ENCODE peak calls at places on chromosomes 6 and 20, in six cellular contexts. One of them, this sample, is unnamed.
A peak's percentile ranks its signal among the peaks of the same experiment; 100 is the strongest.

GRCh38 chr6:33481192-33481591 is 26.8 kb downstream of the ZBTB9 start:
- ATAC-seq in CD4-positive, CD25-positive, alpha-beta regulatory T cell: peak; percentile 37
- ATAC-seq in PC-3: peak; percentile 84
- ATAC-seq in upper lobe of left lung: no peak
- ATAC-seq in aorta: no peak
- ATAC-seq in pancreas: no peak
- ATAC-seq in this sample: no peak

GRCh38 chr20:44495257-44495656 is 19.6 kb downstream of the TTPAL start:
- ATAC-seq in CD4-positive, CD25-positive, alpha-beta regulatory T cell: no peak
- ATAC-seq in pancreas: no peak
- ATAC-seq in upper lobe of left lung: peak; percentile 25
- ATAC-seq in PC-3: peak; percentile 12
- ATAC-seq in aorta: peak; percentile 31
- ATAC-seq in this sample: peak; percentile 66

GRCh38 chr6:132713355-132714134 is at the start of gene VNN1:
- ATAC-seq in PC-3: no peak
- ATAC-seq in CD4-positive, CD25-positive, alpha-beta regulatory T cell: no peak
- ATAC-seq in aorta: peak; percentile 52
- ATAC-seq in pancreas: peak; percentile 32
- ATAC-seq in upper lobe of left lung: peak; percentile 88
- ATAC-seq in this sample: peak; percentile 62

GRCh38 chr20:56974499-56975250 is 291.8 kb downstream of the BMP7 start:
- ATAC-seq in aorta: no peak
- ATAC-seq in CD4-positive, CD25-positive, alpha-beta regulatory T cell: no peak
- ATAC-seq in upper lobe of left lung: peak; percentile 38
- ATAC-seq in pancreas: peak; percentile 86
- ATAC-seq in PC-3: peak; percentile 90
- ATAC-seq in this sample: no peak

GRCh38 chr6:89961481-89961880 is 67.2 kb downstream of the GJA10 start:
- ATAC-seq in CD4-positive, CD25-positive, alpha-beta regulatory T cell: no peak
- ATAC-seq in pancreas: no peak
- ATAC-seq in aorta: no peak
- ATAC-seq in PC-3: no peak
- ATAC-seq in upper lobe of left lung: no peak
- ATAC-seq in this sample: no peak

GRCh38 chr6:31907158-31907813 is 5.4 kb upstream of the ZBTB12 start:
- ATAC-seq in PC-3: no peak
- ATAC-seq in aorta: no peak
- ATAC-seq in upper lobe of left lung: peak; percentile 79
- ATAC-seq in pancreas: peak; percentile 34
- ATAC-seq in CD4-positive, CD25-positive, alpha-beta regulatory T cell: no peak
- ATAC-seq in this sample: peak; percentile 11

GRCh38 chr6:142907017-142907470 is 37.9 kb downstream of the HIVEP2 start:
- ATAC-seq in CD4-positive, CD25-positive, alpha-beta regulatory T cell: peak; percentile 48
- ATAC-seq in aorta: no peak
- ATAC-seq in PC-3: no peak
- ATAC-seq in pancreas: no peak
- ATAC-seq in upper lobe of left lung: no peak
- ATAC-seq in this sample: no peak

GRCh38 chr6:7178280-7178679 is 70.5 kb downstream of the RREB1 start:
- ATAC-seq in upper lobe of left lung: no peak
- ATAC-seq in CD4-positive, CD25-positive, alpha-beta regulatory T cell: no peak
- ATAC-seq in pancreas: no peak
- ATAC-seq in aorta: no peak
- ATAC-seq in PC-3: no peak
- ATAC-seq in this sample: no peak

GRCh38 chr20:34567885-34568865 is 9.7 kb downstream of the MAP1LC3A start:
- ATAC-seq in aorta: no peak
- ATAC-seq in CD4-positive, CD25-positive, alpha-beta regulatory T cell: no peak
- ATAC-seq in PC-3: no peak
- ATAC-seq in pancreas: no peak
- ATAC-seq in upper lobe of left lung: no peak
- ATAC-seq in this sample: no peak

GRCh38 chr6:165692106-165692653 is 29.1 kb upstream of the PDE10A start:
- ATAC-seq in aorta: peak; percentile 44
- ATAC-seq in CD4-positive, CD25-positive, alpha-beta regulatory T cell: no peak
- ATAC-seq in upper lobe of left lung: no peak
- ATAC-seq in pancreas: no peak
- ATAC-seq in PC-3: no peak
- ATAC-seq in this sample: no peak

GRCh38 chr6:82142524-82142923 is 105.0 kb downstream of the IBTK start:
- ATAC-seq in CD4-positive, CD25-positive, alpha-beta regulatory T cell: no peak
- ATAC-seq in pancreas: no peak
- ATAC-seq in upper lobe of left lung: no peak
- ATAC-seq in PC-3: no peak
- ATAC-seq in aorta: no peak
- ATAC-seq in this sample: no peak

GRCh38 chr6:2111162-2111677 is 134.2 kb downstream of the GMDS start:
- ATAC-seq in aorta: peak; percentile 78
- ATAC-seq in pancreas: peak; percentile 52
- ATAC-seq in CD4-positive, CD25-positive, alpha-beta regulatory T cell: no peak
- ATAC-seq in PC-3: peak; percentile 75
- ATAC-seq in upper lobe of left lung: peak; percentile 90
- ATAC-seq in this sample: peak; percentile 82

GRCh38 chr6:165834613-165835259 is 171.7 kb upstream of the PDE10A start:
- ATAC-seq in PC-3: no peak
- ATAC-seq in CD4-positive, CD25-positive, alpha-beta regulatory T cell: no peak
- ATAC-seq in upper lobe of left lung: peak; percentile 67
- ATAC-seq in aorta: peak; percentile 49
- ATAC-seq in pancreas: peak; percentile 96
- ATAC-seq in this sample: no peak

GRCh38 chr6:138948028-138948427 is 40.0 kb downstream of the REPS1 start:
- ATAC-seq in CD4-positive, CD25-positive, alpha-beta regulatory T cell: no peak
- ATAC-seq in upper lobe of left lung: no peak
- ATAC-seq in aorta: no peak
- ATAC-seq in pancreas: no peak
- ATAC-seq in PC-3: no peak
- ATAC-seq in this sample: no peak

GRCh38 chr6:31358302-31358701 is 1.3 kb upstream of the HLA-B start:
- ATAC-seq in pancreas: no peak
- ATAC-seq in CD4-positive, CD25-positive, alpha-beta regulatory T cell: no peak
- ATAC-seq in PC-3: no peak
- ATAC-seq in aorta: no peak
- ATAC-seq in upper lobe of left lung: no peak
- ATAC-seq in this sample: no peak

GRCh38 chr6:138535728-138536454 is 36.6 kb upstream of the NHSL1 start:
- ATAC-seq in upper lobe of left lung: no peak
- ATAC-seq in CD4-positive, CD25-positive, alpha-beta regulatory T cell: no peak
- ATAC-seq in PC-3: no peak
- ATAC-seq in pancreas: peak; percentile 71
- ATAC-seq in aorta: no peak
- ATAC-seq in this sample: peak; percentile 16

GRCh38 chr6:132964868-132965382 is 150.6 kb downstream of the RPS12 start:
- ATAC-seq in aorta: no peak
- ATAC-seq in CD4-positive, CD25-positive, alpha-beta regulatory T cell: no peak
- ATAC-seq in upper lobe of left lung: no peak
- ATAC-seq in pancreas: no peak
- ATAC-seq in PC-3: no peak
- ATAC-seq in this sample: no peak

GRCh38 chr6:1024587-1024986 is 287.3 kb upstream of the FOXQ1 start:
- ATAC-seq in upper lobe of left lung: no peak
- ATAC-seq in aorta: no peak
- ATAC-seq in PC-3: no peak
- ATAC-seq in pancreas: no peak
- ATAC-seq in CD4-positive, CD25-positive, alpha-beta regulatory T cell: no peak
- ATAC-seq in this sample: peak; percentile 15

GRCh38 chr6:159998543-159998942 is 29.7 kb downstream of the IGF2R start:
- ATAC-seq in aorta: no peak
- ATAC-seq in PC-3: no peak
- ATAC-seq in pancreas: no peak
- ATAC-seq in CD4-positive, CD25-positive, alpha-beta regulatory T cell: no peak
- ATAC-seq in upper lobe of left lung: no peak
- ATAC-seq in this sample: no peak

GRCh38 chr6:159999240-159999671 is 30.4 kb downstream of the IGF2R start:
- ATAC-seq in CD4-positive, CD25-positive, alpha-beta regulatory T cell: peak; percentile 25
- ATAC-seq in upper lobe of left lung: no peak
- ATAC-seq in PC-3: no peak
- ATAC-seq in aorta: no peak
- ATAC-seq in pancreas: no peak
- ATAC-seq in this sample: no peak

GRCh38 chr6:159996087-159996622 is 27.3 kb downstream of the IGF2R start:
- ATAC-seq in pancreas: no peak
- ATAC-seq in aorta: no peak
- ATAC-seq in upper lobe of left lung: no peak
- ATAC-seq in PC-3: no peak
- ATAC-seq in CD4-positive, CD25-positive, alpha-beta regulatory T cell: no peak
- ATAC-seq in this sample: no peak

GRCh38 chr6:159996626-159997497 is 28.0 kb downstream of the IGF2R start:
- ATAC-seq in CD4-positive, CD25-positive, alpha-beta regulatory T cell: peak; percentile 18
- ATAC-seq in upper lobe of left lung: no peak
- ATAC-seq in pancreas: no peak
- ATAC-seq in PC-3: no peak
- ATAC-seq in aorta: no peak
- ATAC-seq in this sample: no peak

DNA sequence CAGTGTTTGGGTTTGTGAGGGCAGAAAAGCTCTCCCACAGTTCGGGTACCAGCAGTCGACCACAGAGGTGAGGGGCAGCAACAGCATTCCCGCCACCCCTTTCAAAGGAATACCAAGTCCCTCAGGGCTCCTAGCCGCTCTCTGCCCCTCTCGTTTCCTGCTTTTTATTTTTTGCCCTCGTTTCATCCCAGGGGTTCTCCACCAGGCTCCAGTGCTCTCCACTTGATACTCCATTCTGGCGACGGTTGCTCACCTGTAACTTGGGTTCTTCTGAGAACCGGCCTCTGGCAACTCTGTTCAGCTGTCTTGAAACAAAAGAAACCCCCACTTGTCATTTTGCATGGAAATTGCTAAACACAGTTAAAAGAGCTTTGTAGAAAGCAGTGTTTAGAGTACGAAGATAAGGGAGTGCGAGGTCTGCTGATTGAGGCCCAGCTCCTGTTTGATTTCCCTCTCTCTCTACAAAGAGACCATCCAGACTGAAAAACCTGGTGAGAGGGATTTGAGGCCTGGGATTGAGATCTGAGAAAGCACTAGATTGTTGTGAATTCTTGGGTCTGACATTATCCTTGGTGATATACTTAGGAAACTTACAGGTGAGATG is 28.7 kb downstream of the IGF2R start:
- ATAC-seq in aorta: no peak
- ATAC-seq in PC-3: no peak
- ATAC-seq in CD4-positive, CD25-positive, alpha-beta regulatory T cell: no peak
- ATAC-seq in pancreas: no peak
- ATAC-seq in upper lobe of left lung: no peak
- ATAC-seq in this sample: no peak
- H3K9me3 ChIP-seq in aorta: no peaks in the 10 kb centered on the region
- H3K9me3 ChIP-seq in PC-3: no peaks in the 10 kb centered on the region
- H3K9me3 ChIP-seq in CD4-positive, CD25-positive, alpha-beta regulatory T cell: no peaks in the 10 kb centered on the region
- H3K9me3 ChIP-seq in pancreas: no peaks in the 10 kb centered on the region
- H3K9me3 ChIP-seq in upper lobe of left lung: no peaks in the 10 kb centered on the region
- H3K9me3 ChIP-seq in this sample: no peaks in the 10 kb centered on the region

GRCh38 chr20:47635256-47635655 is 133.6 kb downstream of the NCOA3 start:
- ATAC-seq in aorta: peak; percentile 17
- ATAC-seq in CD4-positive, CD25-positive, alpha-beta regulatory T cell: no peak
- ATAC-seq in pancreas: no peak
- ATAC-seq in upper lobe of left lung: no peak
- ATAC-seq in PC-3: no peak
- ATAC-seq in this sample: no peak

GRCh38 chr20:47627540-47627939 is 125.9 kb downstream of the NCOA3 start:
- ATAC-seq in PC-3: no peak
- ATAC-seq in aorta: no peak
- ATAC-seq in CD4-positive, CD25-positive, alpha-beta regulatory T cell: no peak
- ATAC-seq in pancreas: no peak
- ATAC-seq in upper lobe of left lung: no peak
- ATAC-seq in this sample: no peak

DNA sequence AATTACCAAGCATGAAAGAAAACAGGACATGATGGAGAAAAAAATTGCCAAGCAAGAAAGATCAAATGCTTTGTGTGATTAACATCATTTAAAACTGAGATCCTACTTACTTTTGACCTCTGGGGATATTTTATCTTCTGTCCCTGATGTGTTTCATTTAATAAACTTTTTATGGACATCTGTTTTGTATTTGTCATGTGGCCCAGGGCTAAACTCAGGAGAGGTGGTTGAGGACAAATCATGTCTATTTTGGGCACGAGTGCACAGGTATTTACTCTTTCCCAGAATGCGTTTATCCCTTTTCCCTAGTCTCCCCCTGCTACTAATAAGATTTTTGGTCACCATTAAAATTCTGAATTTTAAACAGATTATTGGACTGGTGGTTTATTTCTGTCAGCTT is 128.2 kb downstream of the NCOA3 start:
- ATAC-seq in upper lobe of left lung: no peak
- ATAC-seq in CD4-positive, CD25-positive, alpha-beta regulatory T cell: no peak
- ATAC-seq in PC-3: no peak
- ATAC-seq in pancreas: no peak
- ATAC-seq in aorta: no peak
- ATAC-seq in this sample: no peak
- H3K9me3 ChIP-seq in upper lobe of left lung: no peaks in the 10 kb centered on the region
- H3K9me3 ChIP-seq in CD4-positive, CD25-positive, alpha-beta regulatory T cell: no peaks in the 10 kb centered on the region
- H3K9me3 ChIP-seq in PC-3: no peaks in the 10 kb centered on the region
- H3K9me3 ChIP-seq in pancreas: no peaks in the 10 kb centered on the region
- H3K9me3 ChIP-seq in aorta: no peaks in the 10 kb centered on the region
- H3K9me3 ChIP-seq in this sample: no peaks in the 10 kb centered on the region

GRCh38 chr6:66159937-66160336 is 452.9 kb upstream of the EYS start:
- ATAC-seq in aorta: no peak
- ATAC-seq in CD4-positive, CD25-positive, alpha-beta regulatory T cell: no peak
- ATAC-seq in pancreas: no peak
- ATAC-seq in upper lobe of left lung: no peak
- ATAC-seq in PC-3: no peak
- ATAC-seq in this sample: no peak
- H3K9me3 ChIP-seq in aorta: peaks cover 12% of the 10 kb centered on the region
- H3K9me3 ChIP-seq in CD4-positive, CD25-positive, alpha-beta regulatory T cell: no peaks in the 10 kb centered on the region
- H3K9me3 ChIP-seq in pancreas: no peaks in the 10 kb centered on the region
- H3K9me3 ChIP-seq in upper lobe of left lung: peaks cover 5% of the 10 kb centered on the region
- H3K9me3 ChIP-seq in PC-3: peaks cover 8% of the 10 kb centered on the region
- H3K9me3 ChIP-seq in this sample: peaks cover 30% of the 10 kb centered on the region

DNA sequence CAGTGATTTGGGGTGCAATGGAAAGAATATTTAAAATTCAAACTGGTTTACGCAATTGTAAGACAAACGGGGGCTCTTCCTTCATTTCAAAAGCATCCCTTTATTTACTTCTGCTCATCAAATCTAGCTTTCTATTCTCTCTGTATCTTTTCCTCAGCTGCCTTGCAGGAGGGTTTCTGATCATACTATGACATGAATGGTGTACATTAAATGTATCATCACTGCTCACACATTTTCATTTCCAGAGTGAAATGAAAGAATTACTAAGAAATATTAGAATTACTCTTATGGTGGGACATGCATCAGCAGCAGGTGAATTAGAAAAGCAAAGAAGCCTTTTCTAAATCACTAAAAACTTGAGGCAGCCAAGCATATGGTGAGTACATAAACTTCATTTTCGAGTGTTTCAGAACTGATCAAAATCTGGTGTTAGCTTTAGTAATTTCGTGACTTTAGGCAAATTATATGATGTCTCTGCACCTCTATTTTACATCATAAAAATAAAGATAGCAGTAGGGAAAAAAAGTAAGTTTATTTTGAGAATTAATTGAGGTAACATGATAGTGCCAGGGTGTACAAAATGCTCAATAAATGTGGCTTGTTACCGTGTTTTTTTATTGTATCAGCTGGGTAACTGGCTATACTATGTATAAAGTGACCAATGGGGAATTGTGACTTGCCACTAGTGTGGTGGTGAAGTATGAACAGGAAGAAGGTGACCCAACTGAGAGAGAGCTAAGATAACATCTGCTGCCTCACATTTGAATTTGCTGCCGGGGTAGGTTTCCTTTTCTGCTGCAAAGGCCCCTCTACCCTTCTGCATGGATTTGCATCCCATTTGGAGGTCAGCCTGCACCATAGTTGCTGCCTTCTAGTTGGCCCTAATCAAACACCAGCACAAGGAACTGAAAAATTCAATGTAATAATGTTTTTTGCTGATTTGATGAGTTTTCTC is 23.8 kb downstream of the IL17A start:
- ATAC-seq in PC-3: no peak
- ATAC-seq in CD4-positive, CD25-positive, alpha-beta regulatory T cell: no peak
- ATAC-seq in pancreas: no peak
- ATAC-seq in aorta: no peak
- ATAC-seq in upper lobe of left lung: no peak
- ATAC-seq in this sample: no peak
- H3K9me3 ChIP-seq in PC-3: no peaks in the 10 kb centered on the region
- H3K9me3 ChIP-seq in CD4-positive, CD25-positive, alpha-beta regulatory T cell: no peaks in the 10 kb centered on the region
- H3K9me3 ChIP-seq in pancreas: no peaks in the 10 kb centered on the region
- H3K9me3 ChIP-seq in aorta: no peaks in the 10 kb centered on the region
- H3K9me3 ChIP-seq in upper lobe of left lung: no peaks in the 10 kb centered on the region
- H3K9me3 ChIP-seq in this sample: no peaks in the 10 kb centered on the region